ENCODE peak calls at places on chromosome 9, in ten cellular contexts. M is endodermal cell, K is AG10803, G is tibial nerve, F is AG09309, S is H1, Y is SK-N-SH, N is GM23338, R is colonic mucosa, D is cardiac muscle cell. W is an unnamed sample.

GRCh38 chr9:38284768-38285080 is 107.8 kb upstream of the ALDH1B1 start:
- DNase-seq in K (no peak), R (no peak), Y (peak), S (peak), M (peak), N (peak), F (no peak), G (no peak), D (peak), W (no peak)

GRCh38 chr9:137797206-137798120 is 80.1 kb upstream of the CACNA1B start:
- DNase-seq in N (no peak), M (no peak), Y (no peak), G (no peak), D (no peak), R (no peak), F (no peak), K (no peak), S (no peak), W (no peak)

GRCh38 chr9:77896269-77897245 is 135.1 kb downstream of the GNAQ start:
- DNase-seq in S (no peak), N (no peak), Y (peak), G (no peak), D (no peak), K (no peak), M (no peak), R (no peak), F (no peak), W (no peak)

GRCh38 chr9:30774326-30774725 is 1610.1 kb upstream of the ACO1 start:
- DNase-seq in M (peak), S (peak), R (no peak), F (no peak), G (no peak), D (peak), Y (no peak), K (no peak), N (peak), W (no peak)

GRCh38 chr9:2255128-2255527 is 240.0 kb downstream of the SMARCA2 start:
- DNase-seq in M (no peak), N (peak), Y (no peak), K (no peak), F (no peak), R (no peak), D (no peak), S (no peak), G (no peak), W (no peak)

GRCh38 chr9:109421034-109421700 is 76.9 kb downstream of the PTPN3 start:
- DNase-seq in D (peak), S (no peak), N (no peak), R (no peak), G (no peak), F (no peak), K (no peak), Y (no peak), M (no peak), W (no peak)

GRCh38 chr9:137463194-137463930 is 4.2 kb upstream of the NSMF start:
- DNase-seq in Y (no peak), G (no peak), N (no peak), K (no peak), S (no peak), R (no peak), D (no peak), M (no peak), F (no peak), W (no peak)

GRCh38 chr9:87853843-87854242 is 28.8 kb upstream of the SPATA31E1 start:
- DNase-seq in G (no peak), F (no peak), S (no peak), D (no peak), Y (peak), K (no peak), N (no peak), R (no peak), M (peak), W (no peak)

DNA sequence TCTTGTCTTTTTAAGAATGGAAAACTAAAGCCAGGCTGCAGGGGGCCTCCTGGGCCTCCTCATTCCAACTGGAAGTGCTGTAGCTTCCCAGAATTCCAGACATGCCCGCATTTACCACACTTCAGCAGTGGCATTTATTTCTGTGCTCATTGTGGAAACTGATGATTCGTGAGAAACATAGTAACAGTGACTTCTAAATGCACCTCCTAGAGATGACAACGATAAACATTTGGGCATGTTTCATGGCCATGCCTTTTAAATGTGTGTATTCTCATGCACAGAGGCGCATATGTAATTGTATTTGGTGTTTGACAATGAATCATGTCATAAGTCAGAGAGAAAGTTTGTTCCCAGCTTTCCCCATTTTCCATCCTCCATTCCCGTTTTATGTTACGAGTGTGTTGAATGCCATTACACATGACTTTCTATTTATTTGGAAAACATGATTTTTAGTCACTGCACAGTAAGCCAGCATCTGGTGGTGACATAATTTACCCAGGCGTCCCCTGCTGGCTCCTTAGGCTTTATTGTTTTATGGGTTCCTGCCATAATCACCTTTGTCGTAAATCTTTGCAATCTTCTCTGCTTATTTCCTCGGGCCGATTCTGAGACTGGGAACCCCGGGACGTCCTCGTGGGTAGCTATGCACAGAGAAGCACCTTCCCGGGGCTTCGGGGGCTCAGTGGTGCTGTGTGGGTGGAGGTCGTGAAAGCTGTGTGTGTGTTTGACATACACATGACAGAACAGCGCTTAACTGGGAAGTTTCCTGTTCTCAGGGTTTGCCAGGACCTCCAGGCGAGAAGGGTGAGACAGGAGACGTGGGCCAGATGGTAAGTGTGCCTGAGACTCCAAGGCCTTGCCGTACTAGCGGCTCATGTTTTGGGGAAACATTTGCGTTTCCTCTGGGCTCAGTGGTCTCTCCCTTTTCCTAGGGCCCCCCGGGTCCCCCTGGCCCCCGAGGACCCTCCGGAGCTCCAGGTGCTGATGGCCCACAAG is 68.6 kb upstream of the FCN2 start:
- DNase-seq in G (no peak), F (peak), D (no peak), R (no peak), S (no peak), Y (no peak), M (peak), K (peak), N (peak), W (no peak)
- TF ChIP-seq CTCF in G (no peak), F (peak), D (no peak), R (no peak), S (no peak), Y (no peak), M (peak), K (peak), N (no peak), W (no peak)

DNA sequence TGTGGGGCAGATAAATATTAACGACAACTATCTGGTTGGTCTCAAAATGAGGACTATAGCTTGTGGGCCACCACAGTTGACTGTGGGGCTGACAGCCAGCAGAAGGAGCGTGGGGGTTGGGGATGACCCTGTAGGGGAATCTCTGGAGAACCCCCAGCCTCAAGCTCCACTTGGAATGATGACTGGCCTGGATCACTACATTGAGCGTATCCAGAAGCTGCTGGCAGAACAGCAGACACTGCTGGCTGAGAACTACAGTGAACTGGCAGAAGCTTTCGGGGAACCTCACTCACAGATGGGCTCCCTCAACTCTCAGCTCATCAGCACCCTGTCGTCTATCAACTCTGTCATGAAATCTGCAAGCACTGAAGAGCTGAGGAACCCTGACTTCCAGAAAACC is 128.5 kb upstream of the DMRT1 start:
- DNase-seq in S (no peak), N (no peak), Y (no peak), R (no peak), D (no peak), K (no peak), G (no peak), F (no peak), M (no peak), W (no peak)
- H3K4me3 ChIP-seq in S (no peak), N (no peak), Y (no peak), R (no peak), D (no peak), K (no peak), G (no peak), F (no peak), M (no peak), W (no peak)

GRCh38 chr9:68574150-68574549 is 33.5 kb upstream of the TMEM252 start:
- DNase-seq in G (no peak), M (no peak), K (no peak), R (no peak), S (no peak), F (no peak), N (no peak), Y (no peak), D (no peak), W (no peak)
- TF ChIP-seq CTCF in G (no peak), M (peak), K (peak), R (no peak), S (no peak), F (no peak), N (peak), Y (peak), D (peak), W (peak)

DNA sequence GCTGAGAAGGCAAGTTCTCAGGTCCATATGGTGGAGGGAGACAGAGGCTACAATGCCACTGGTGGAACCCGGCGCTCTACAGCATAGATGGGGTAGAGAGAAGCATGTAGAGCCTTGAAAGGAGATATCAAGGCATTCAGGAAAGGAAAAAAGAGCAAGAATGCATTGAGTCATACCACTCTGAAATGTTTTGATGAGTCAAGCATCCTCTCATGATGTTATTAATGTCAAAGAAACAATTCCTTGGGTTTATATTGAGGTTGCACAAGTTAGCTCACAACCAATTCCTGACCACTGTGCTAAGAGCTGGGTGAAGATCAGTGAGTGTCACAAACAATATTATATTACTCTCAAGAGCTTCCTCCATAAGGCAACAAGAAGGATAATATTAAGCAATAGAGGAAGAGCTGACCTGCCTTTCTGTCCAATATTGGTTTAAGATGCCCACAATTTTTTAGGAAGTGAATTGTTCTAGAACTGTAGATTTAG is 178.0 kb downstream of the RFK start:
- DNase-seq in K (peak), D (no peak), F (peak), S (no peak), R (no peak), G (no peak), N (no peak), M (no peak), Y (no peak), W (no peak)
- H3K4me3 ChIP-seq in K (no peak), D (no peak), F (no peak), S (no peak), R (no peak), G (no peak), N (no peak), M (no peak), Y (no peak), W (no peak)

DNA sequence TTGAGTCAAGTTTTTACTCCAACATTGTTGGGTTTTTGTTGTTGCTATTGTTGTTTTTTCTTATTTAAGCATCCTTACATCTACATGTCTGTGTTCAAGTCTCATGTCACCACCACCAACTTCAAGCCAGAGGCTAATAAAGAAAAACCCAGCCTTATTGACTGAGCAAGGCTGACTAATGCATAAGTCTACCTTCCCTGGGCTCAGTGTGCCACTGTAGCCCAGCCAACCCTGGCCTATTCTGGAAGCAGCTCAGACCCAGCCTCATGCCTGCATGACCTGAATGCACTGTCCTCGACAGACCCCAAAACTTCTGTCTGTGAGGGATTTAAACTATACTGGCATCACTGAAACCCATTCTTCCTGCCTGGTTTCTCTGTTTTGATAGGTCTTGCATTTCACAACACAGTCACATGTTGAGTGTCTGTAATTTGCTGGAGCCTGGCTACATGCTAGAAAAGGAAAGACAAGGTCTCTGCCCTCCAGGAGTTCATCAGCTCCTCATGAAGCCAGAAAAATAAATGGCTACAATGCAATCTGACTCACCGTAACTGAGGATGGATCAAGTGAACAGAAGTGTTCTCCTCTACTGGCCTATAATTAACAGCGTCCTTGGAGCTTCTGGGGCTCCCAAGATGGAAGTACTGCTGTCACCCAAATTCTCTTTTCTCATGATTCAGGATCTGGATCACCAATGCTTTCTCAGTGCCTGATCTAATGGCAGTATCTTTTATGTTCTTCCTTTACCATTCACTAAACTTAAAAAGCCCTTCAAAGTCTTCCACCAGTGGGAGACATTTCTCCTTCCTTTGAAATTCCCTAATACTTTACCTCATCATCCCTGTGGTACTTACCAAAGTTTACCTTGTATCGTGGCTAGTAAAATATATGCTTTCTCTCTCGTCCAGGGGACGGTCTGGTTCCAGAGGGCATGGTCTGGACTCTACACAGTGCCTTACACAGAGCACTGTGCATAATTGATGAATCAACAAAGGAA is 103.9 kb upstream of the IFNE start:
- DNase-seq in Y (no peak), S (no peak), K (peak), R (no peak), F (no peak), M (no peak), D (no peak), N (no peak), G (no peak), W (no peak)
- TF ChIP-seq CTCF in Y (no peak), S (no peak), K (peak), R (no peak), F (peak), M (peak), D (peak), N (peak), G (no peak), W (no peak)

GRCh38 chr9:95609426-95609825 is 92.7 kb upstream of the PTCH1 start:
- DNase-seq in N (no peak), G (no peak), S (no peak), R (no peak), F (no peak), D (no peak), K (no peak), M (no peak), Y (no peak), W (no peak)

GRCh38 chr9:95606951-95607350 is 90.2 kb upstream of the PTCH1 start:
- DNase-seq in M (no peak), Y (no peak), S (no peak), N (no peak), G (no peak), R (no peak), K (no peak), F (no peak), D (no peak), W (no peak)

GRCh38 chr9:95613670-95614069 is 96.9 kb upstream of the PTCH1 start:
- DNase-seq in K (no peak), S (no peak), G (no peak), R (no peak), D (no peak), F (no peak), Y (no peak), N (no peak), M (no peak), W (no peak)

GRCh38 chr9:95611354-95611753 is 94.6 kb upstream of the PTCH1 start:
- DNase-seq in G (no peak), N (no peak), M (no peak), F (no peak), D (peak), R (no peak), S (no peak), K (no peak), Y (peak), W (no peak)

DNA sequence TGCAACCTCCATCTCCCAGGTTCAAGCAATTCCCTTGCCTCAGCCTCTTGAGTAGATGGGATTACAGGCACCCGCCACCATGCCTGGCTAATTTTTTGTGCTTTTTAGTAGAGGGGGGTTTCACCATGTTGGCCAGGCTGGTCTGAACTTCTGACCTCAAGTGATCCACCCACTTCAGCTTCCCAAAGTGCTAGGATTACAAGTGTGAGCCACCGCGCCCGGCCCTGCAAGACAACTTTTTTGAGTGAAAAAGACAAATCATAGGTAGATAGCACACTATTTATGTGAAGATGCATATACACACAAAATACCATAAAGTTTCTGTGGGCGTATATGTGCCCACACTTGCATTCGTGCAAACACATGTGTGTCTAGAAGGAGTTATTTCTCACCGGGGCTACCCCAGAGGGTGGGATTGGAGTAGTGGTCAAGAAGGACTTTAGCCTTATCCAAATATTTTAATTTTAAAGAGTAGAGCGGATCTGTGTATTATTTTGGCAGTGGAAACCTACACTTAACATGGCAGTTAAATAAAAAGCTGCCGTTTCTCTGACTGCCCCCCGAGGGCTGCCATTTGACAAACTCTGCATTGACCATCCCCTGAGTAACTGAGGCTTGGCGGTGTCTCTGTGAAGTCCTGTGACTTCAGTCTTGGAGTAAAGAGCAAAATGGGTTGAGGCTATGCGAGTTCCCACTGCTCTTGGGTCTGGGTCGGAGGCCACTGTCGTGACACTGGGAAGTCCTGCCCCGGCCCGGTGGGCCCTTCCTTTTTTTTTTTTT is 93.4 kb upstream of the PTCH1 start:
- DNase-seq in M (no peak), G (no peak), R (no peak), K (no peak), F (no peak), N (no peak), Y (no peak), S (no peak), D (no peak), W (no peak)
- H3K4me3 ChIP-seq in M (no peak), G (no peak), R (no peak), K (no peak), F (no peak), N (no peak), Y (no peak), S (no peak), D (no peak), W (no peak)

W was measured in right lobe of liver.